ENCODE peak calls at places on chromosome 6, in six cellular contexts. One of them, this sample, is unnamed.

GRCh38 chr6:80454197-80454596 is 347.7 kb downstream of the BCKDHB start:
- DNase-seq in AG09319: peak
- DNase-seq in stimulated activated CD8-positive, alpha-beta memory T cell treated with anti-CD3 and anti-CD28 coated beads, Interleukin-15, amount 100 ng/mL, for 1 hour: no peak
- DNase-seq in ovary: no peak
- DNase-seq in stimulated activated CD4-positive, alpha-beta T cell treated with anti-CD3 and anti-CD28 coated beads, TNF-alpha, amount 100 ng/mL, for 24 hours: no peak
- DNase-seq in non-pigmented ciliary epithelial cell: peak
- DNase-seq in this sample: no peak

GRCh38 chr6:112357801-112358200 is 10.7 kb downstream of the RFPL4B start:
- DNase-seq in stimulated activated CD8-positive, alpha-beta memory T cell treated with anti-CD3 and anti-CD28 coated beads, Interleukin-15, amount 100 ng/mL, for 1 hour: no peak
- DNase-seq in non-pigmented ciliary epithelial cell: peak
- DNase-seq in AG09319: peak
- DNase-seq in ovary: no peak
- DNase-seq in stimulated activated CD4-positive, alpha-beta T cell treated with anti-CD3 and anti-CD28 coated beads, TNF-alpha, amount 100 ng/mL, for 24 hours: no peak
- DNase-seq in this sample: no peak

GRCh38 chr6:3035397-3035796 is 32.9 kb upstream of the RIPK1 start:
- DNase-seq in non-pigmented ciliary epithelial cell: no peak
- DNase-seq in stimulated activated CD4-positive, alpha-beta T cell treated with anti-CD3 and anti-CD28 coated beads, TNF-alpha, amount 100 ng/mL, for 24 hours: no peak
- DNase-seq in stimulated activated CD8-positive, alpha-beta memory T cell treated with anti-CD3 and anti-CD28 coated beads, Interleukin-15, amount 100 ng/mL, for 1 hour: no peak
- DNase-seq in ovary: no peak
- DNase-seq in AG09319: no peak
- DNase-seq in this sample: no peak

GRCh38 chr6:6169141-6169540 is 151.3 kb downstream of the F13A1 start:
- DNase-seq in stimulated activated CD4-positive, alpha-beta T cell treated with anti-CD3 and anti-CD28 coated beads, TNF-alpha, amount 100 ng/mL, for 24 hours: no peak
- DNase-seq in ovary: no peak
- DNase-seq in stimulated activated CD8-positive, alpha-beta memory T cell treated with anti-CD3 and anti-CD28 coated beads, Interleukin-15, amount 100 ng/mL, for 1 hour: no peak
- DNase-seq in non-pigmented ciliary epithelial cell: no peak
- DNase-seq in AG09319: no peak
- DNase-seq in this sample: no peak

GRCh38 chr6:105449756-105450390 is 47.0 kb upstream of the PREP start:
- DNase-seq in stimulated activated CD8-positive, alpha-beta memory T cell treated with anti-CD3 and anti-CD28 coated beads, Interleukin-15, amount 100 ng/mL, for 1 hour: no peak
- DNase-seq in stimulated activated CD4-positive, alpha-beta T cell treated with anti-CD3 and anti-CD28 coated beads, TNF-alpha, amount 100 ng/mL, for 24 hours: no peak
- DNase-seq in ovary: no peak
- DNase-seq in AG09319: no peak
- DNase-seq in non-pigmented ciliary epithelial cell: no peak
- DNase-seq in this sample: no peak

GRCh38 chr6:24581084-24581669 is 64.8 kb downstream of the KIAA0319 start:
- DNase-seq in non-pigmented ciliary epithelial cell: peak
- DNase-seq in ovary: peak
- DNase-seq in AG09319: peak
- DNase-seq in stimulated activated CD8-positive, alpha-beta memory T cell treated with anti-CD3 and anti-CD28 coated beads, Interleukin-15, amount 100 ng/mL, for 1 hour: peak
- DNase-seq in stimulated activated CD4-positive, alpha-beta T cell treated with anti-CD3 and anti-CD28 coated beads, TNF-alpha, amount 100 ng/mL, for 24 hours: peak
- DNase-seq in this sample: peak

GRCh38 chr6:106442351-106442750 is 81.8 kb downstream of the CRYBG1 start:
- DNase-seq in ovary: no peak
- DNase-seq in non-pigmented ciliary epithelial cell: no peak
- DNase-seq in AG09319: no peak
- DNase-seq in stimulated activated CD4-positive, alpha-beta T cell treated with anti-CD3 and anti-CD28 coated beads, TNF-alpha, amount 100 ng/mL, for 24 hours: no peak
- DNase-seq in stimulated activated CD8-positive, alpha-beta memory T cell treated with anti-CD3 and anti-CD28 coated beads, Interleukin-15, amount 100 ng/mL, for 1 hour: no peak
- DNase-seq in this sample: no peak

GRCh38 chr6:113464959-113465358 is 392.2 kb upstream of the MARCKS start:
- DNase-seq in stimulated activated CD4-positive, alpha-beta T cell treated with anti-CD3 and anti-CD28 coated beads, TNF-alpha, amount 100 ng/mL, for 24 hours: no peak
- DNase-seq in ovary: no peak
- DNase-seq in non-pigmented ciliary epithelial cell: peak
- DNase-seq in stimulated activated CD8-positive, alpha-beta memory T cell treated with anti-CD3 and anti-CD28 coated beads, Interleukin-15, amount 100 ng/mL, for 1 hour: no peak
- DNase-seq in AG09319: no peak
- DNase-seq in this sample: no peak

GRCh38 chr6:38493929-38494547 is 145.7 kb downstream of the BTBD9 start:
- DNase-seq in stimulated activated CD8-positive, alpha-beta memory T cell treated with anti-CD3 and anti-CD28 coated beads, Interleukin-15, amount 100 ng/mL, for 1 hour: peak
- DNase-seq in non-pigmented ciliary epithelial cell: no peak
- DNase-seq in ovary: peak
- DNase-seq in stimulated activated CD4-positive, alpha-beta T cell treated with anti-CD3 and anti-CD28 coated beads, TNF-alpha, amount 100 ng/mL, for 24 hours: peak
- DNase-seq in AG09319: peak
- DNase-seq in this sample: peak

GRCh38 chr6:36618366-36619355 is 24.5 kb downstream of the SRSF3 start:
- DNase-seq in stimulated activated CD4-positive, alpha-beta T cell treated with anti-CD3 and anti-CD28 coated beads, TNF-alpha, amount 100 ng/mL, for 24 hours: no peak
- DNase-seq in AG09319: no peak
- DNase-seq in ovary: no peak
- DNase-seq in stimulated activated CD8-positive, alpha-beta memory T cell treated with anti-CD3 and anti-CD28 coated beads, Interleukin-15, amount 100 ng/mL, for 1 hour: no peak
- DNase-seq in non-pigmented ciliary epithelial cell: no peak
- DNase-seq in this sample: no peak

GRCh38 chr6:116535109-116535508 is 10.4 kb downstream of the TRAPPC3L start:
- DNase-seq in non-pigmented ciliary epithelial cell: no peak
- DNase-seq in stimulated activated CD4-positive, alpha-beta T cell treated with anti-CD3 and anti-CD28 coated beads, TNF-alpha, amount 100 ng/mL, for 24 hours: no peak
- DNase-seq in ovary: no peak
- DNase-seq in stimulated activated CD8-positive, alpha-beta memory T cell treated with anti-CD3 and anti-CD28 coated beads, Interleukin-15, amount 100 ng/mL, for 1 hour: no peak
- DNase-seq in AG09319: no peak
- DNase-seq in this sample: no peak